ENCODE peak calls at places on chromosome 7, in ten cellular contexts. G is brain microvascular endothelial cell; O is fibroblast of the aortic adventitia; J is fibroblast of lung; B is stimulated activated CD4-positive, alpha-beta T cell treated with anti-CD3 and anti-CD28 coated beads, TNF-alpha, amount 100 ng/mL, for 24 hours; I is NCI-H1105; L is NCI-H1436; K is M059J; R is stromal cell of bone marrow; N is heart right ventricle. S is an unnamed sample.

GRCh38 chr7:137847418-137848050 is 760 bp upstream of the DGKI start:
- DNase-seq in G (no peak), O (no peak), J (peak), B (no peak), I (no peak), L (no peak), K (no peak), R (no peak), N (no peak), S (no peak)

GRCh38 chr7:82250598-82250997 is 193.0 kb downstream of the CACNA2D1 start:
- DNase-seq in G (no peak), O (no peak), J (peak), B (no peak), I (no peak), L (no peak), K (no peak), R (no peak), N (no peak), S (no peak)

GRCh38 chr7:26593405-26593804 is 271.0 kb downstream of the SKAP2 start:
- DNase-seq in G (no peak), O (no peak), J (no peak), B (no peak), I (no peak), L (no peak), K (peak), R (no peak), N (peak), S (peak)

GRCh38 chr7:103637080-103637479 is 191.1 kb upstream of the SLC26A5 start:
- DNase-seq in G (peak), O (peak), J (peak), B (no peak), I (no peak), L (no peak), K (peak), R (peak), N (no peak), S (no peak)

GRCh38 chr7:98240961-98241673 is 10.9 kb downstream of the TECPR1 start:
- DNase-seq in G (peak), O (peak), J (peak), B (no peak), I (no peak), L (no peak), K (peak), R (no peak), N (peak), S (no peak)

GRCh38 chr7:90749774-90750173 is 153.7 kb downstream of the CDK14 start:
- DNase-seq in G (peak), O (peak), J (no peak), B (no peak), I (no peak), L (peak), K (no peak), R (no peak), N (no peak), S (no peak)

GRCh38 chr7:95602421-95602820 is 6.1 kb upstream of the PDK4 start:
- DNase-seq in G (no peak), O (no peak), J (no peak), B (no peak), I (no peak), L (no peak), K (no peak), R (no peak), N (no peak), S (no peak)

GRCh38 chr7:85186083-85186520 is 754 bp downstream of the SEMA3D start:
- DNase-seq in G (peak), O (peak), J (peak), B (no peak), I (peak), L (no peak), K (peak), R (no peak), N (peak), S (no peak)

GRCh38 chr7:41051525-41051924 is 651.4 kb downstream of the INHBA start:
- DNase-seq in G (no peak), O (no peak), J (peak), B (no peak), I (no peak), L (no peak), K (no peak), R (no peak), N (peak), S (no peak)

GRCh38 chr7:12706900-12707536 is 19.6 kb downstream of the ARL4A start:
- DNase-seq in G (peak), O (no peak), J (peak), B (no peak), I (no peak), L (peak), K (peak), R (peak), N (no peak), S (no peak)

GRCh38 chr7:142867398-142868187 is 12.7 kb downstream of the EPHB6 start:
- DNase-seq in G (no peak), O (no peak), J (no peak), B (no peak), I (no peak), L (no peak), K (no peak), R (no peak), N (no peak), S (no peak)

GRCh38 chr7:41886257-41886905 is 183.5 kb upstream of the INHBA start:
- DNase-seq in G (peak), O (peak), J (peak), B (no peak), I (no peak), L (no peak), K (peak), R (peak), N (peak), S (peak)

GRCh38 chr7:26298432-26299058 is 6.9 kb downstream of the SNX10 start:
- DNase-seq in G (no peak), O (no peak), J (no peak), B (no peak), I (no peak), L (no peak), K (no peak), R (no peak), N (no peak), S (no peak)

S was measured in left ventricle myocardium inferior.